ENCODE peak calls at places on chromosomes 6 and 20, in five cellular contexts. One of them, this sample, is unnamed.

GRCh38 chr20:34794006-34794585 is 31.4 kb downstream of the NCOA6 start:
- DNase-seq in NCI-H1694 treated with DMSO at 0.1 percent for 48 hours: no peak
- DNase-seq in SK-N-DZ: no peak
- DNase-seq in GM18507: no peak
- DNase-seq in progenitor cell of endocrine pancreas: no peak
- DNase-seq in this sample: no peak

GRCh38 chr20:24651171-24651972 is 181.9 kb downstream of the SYNDIG1 start:
- DNase-seq in SK-N-DZ: no peak
- DNase-seq in GM18507: no peak
- DNase-seq in NCI-H1694 treated with DMSO at 0.1 percent for 48 hours: no peak
- DNase-seq in progenitor cell of endocrine pancreas: no peak
- DNase-seq in this sample: no peak

GRCh38 chr6:134813146-134813545 is 136.8 kb downstream of the ALDH8A1 start:
- DNase-seq in NCI-H1694 treated with DMSO at 0.1 percent for 48 hours: no peak
- DNase-seq in progenitor cell of endocrine pancreas: no peak
- DNase-seq in GM18507: no peak
- DNase-seq in SK-N-DZ: no peak
- DNase-seq in this sample: no peak

GRCh38 chr6:163827157-163827556 is 412.6 kb downstream of the QKI start:
- DNase-seq in SK-N-DZ: peak
- DNase-seq in GM18507: no peak
- DNase-seq in NCI-H1694 treated with DMSO at 0.1 percent for 48 hours: no peak
- DNase-seq in progenitor cell of endocrine pancreas: no peak
- DNase-seq in this sample: no peak

GRCh38 chr20:64233725-64234124 is 21.8 kb upstream of the PCMTD2 start:
- DNase-seq in GM18507: no peak
- DNase-seq in NCI-H1694 treated with DMSO at 0.1 percent for 48 hours: no peak
- DNase-seq in progenitor cell of endocrine pancreas: no peak
- DNase-seq in SK-N-DZ: no peak
- DNase-seq in this sample: no peak

GRCh38 chr20:35285806-35286076 is 1.2 kb upstream of the EIF6 start:
- DNase-seq in SK-N-DZ: no peak
- DNase-seq in NCI-H1694 treated with DMSO at 0.1 percent for 48 hours: no peak
- DNase-seq in progenitor cell of endocrine pancreas: no peak
- DNase-seq in GM18507: no peak
- DNase-seq in this sample: no peak

GRCh38 chr20:53291548-53291947 is 302.1 kb downstream of the ZNF217 start:
- DNase-seq in progenitor cell of endocrine pancreas: no peak
- DNase-seq in NCI-H1694 treated with DMSO at 0.1 percent for 48 hours: no peak
- DNase-seq in SK-N-DZ: no peak
- DNase-seq in GM18507: no peak
- DNase-seq in this sample: no peak

GRCh38 chr6:154450498-154450897 is 60.0 kb downstream of the CNKSR3 start:
- DNase-seq in progenitor cell of endocrine pancreas: no peak
- DNase-seq in GM18507: no peak
- DNase-seq in SK-N-DZ: no peak
- DNase-seq in NCI-H1694 treated with DMSO at 0.1 percent for 48 hours: no peak
- DNase-seq in this sample: no peak

GRCh38 chr6:134288538-134289203 is 29.2 kb downstream of the SGK1 start:
- DNase-seq in GM18507: no peak
- DNase-seq in progenitor cell of endocrine pancreas: no peak
- DNase-seq in NCI-H1694 treated with DMSO at 0.1 percent for 48 hours: no peak
- DNase-seq in SK-N-DZ: no peak
- DNase-seq in this sample: no peak

GRCh38 chr20:63968928-63969760 is 586 bp downstream of the ZNF512B start:
- DNase-seq in SK-N-DZ: no peak
- DNase-seq in NCI-H1694 treated with DMSO at 0.1 percent for 48 hours: no peak
- DNase-seq in progenitor cell of endocrine pancreas: peak
- DNase-seq in GM18507: no peak
- DNase-seq in this sample: no peak

GRCh38 chr6:155254139-155254538 is 9.7 kb upstream of the CLDN20 start:
- DNase-seq in SK-N-DZ: no peak
- DNase-seq in GM18507: no peak
- DNase-seq in NCI-H1694 treated with DMSO at 0.1 percent for 48 hours: no peak
- DNase-seq in progenitor cell of endocrine pancreas: no peak
- DNase-seq in this sample: peak

GRCh38 chr20:50921055-50921454 is 10.2 kb downstream of the ADNP start:
- DNase-seq in GM18507: no peak
- DNase-seq in progenitor cell of endocrine pancreas: no peak
- DNase-seq in SK-N-DZ: no peak
- DNase-seq in NCI-H1694 treated with DMSO at 0.1 percent for 48 hours: no peak
- DNase-seq in this sample: no peak

GRCh38 chr6:44138717-44139350 is 11.5 kb downstream of the TMEM63B start:
- DNase-seq in GM18507: no peak
- DNase-seq in progenitor cell of endocrine pancreas: no peak
- DNase-seq in SK-N-DZ: no peak
- DNase-seq in NCI-H1694 treated with DMSO at 0.1 percent for 48 hours: no peak
- DNase-seq in this sample: no peak

GRCh38 chr6:163457637-163458561 is 43.4 kb downstream of the QKI start:
- DNase-seq in progenitor cell of endocrine pancreas: no peak
- DNase-seq in GM18507: no peak
- DNase-seq in SK-N-DZ: no peak
- DNase-seq in NCI-H1694 treated with DMSO at 0.1 percent for 48 hours: no peak
- DNase-seq in this sample: no peak

GRCh38 chr6:127077886-127078285 is 40.6 kb upstream of the RSPO3 start:
- DNase-seq in SK-N-DZ: no peak
- DNase-seq in progenitor cell of endocrine pancreas: no peak
- DNase-seq in GM18507: no peak
- DNase-seq in NCI-H1694 treated with DMSO at 0.1 percent for 48 hours: no peak
- DNase-seq in this sample: no peak

GRCh38 chr6:146819596-146820320 is 221.0 kb downstream of the ADGB start:
- DNase-seq in SK-N-DZ: no peak
- DNase-seq in progenitor cell of endocrine pancreas: no peak
- DNase-seq in GM18507: no peak
- DNase-seq in NCI-H1694 treated with DMSO at 0.1 percent for 48 hours: no peak
- DNase-seq in this sample: no peak

GRCh38 chr6:30687659-30688431 is 1.4 kb upstream of the PPP1R18 start:
- DNase-seq in NCI-H1694 treated with DMSO at 0.1 percent for 48 hours: no peak
- DNase-seq in GM18507: no peak
- DNase-seq in SK-N-DZ: no peak
- DNase-seq in progenitor cell of endocrine pancreas: no peak
- DNase-seq in this sample: peak

GRCh38 chr20:46108435-46108841 is 9.7 kb upstream of the CD40 start:
- DNase-seq in NCI-H1694 treated with DMSO at 0.1 percent for 48 hours: no peak
- DNase-seq in GM18507: no peak
- DNase-seq in progenitor cell of endocrine pancreas: no peak
- DNase-seq in SK-N-DZ: no peak
- DNase-seq in this sample: no peak

GRCh38 chr6:149680490-149680889 is 32.0 kb upstream of the KATNA1 start:
- DNase-seq in SK-N-DZ: no peak
- DNase-seq in NCI-H1694 treated with DMSO at 0.1 percent for 48 hours: no peak
- DNase-seq in GM18507: no peak
- DNase-seq in progenitor cell of endocrine pancreas: no peak
- DNase-seq in this sample: no peak

GRCh38 chr6:43308101-43308989 is at the start of gene CRIP3:
- DNase-seq in GM18507: peak
- DNase-seq in progenitor cell of endocrine pancreas: no peak
- DNase-seq in SK-N-DZ: peak
- DNase-seq in NCI-H1694 treated with DMSO at 0.1 percent for 48 hours: no peak
- DNase-seq in this sample: peak

This sample was measured in G401.